ENCODE peak calls at places on chromosome 6, in seven cellular contexts. One of them, this sample, is unnamed.

GRCh38 chr6:138555294-138555988 is 56.1 kb upstream of the NHSL1 start:
- DNase-seq in activated CD8-positive, alpha-beta memory T cell treated with anti-CD3 and anti-CD28 coated beads, Interleukin-2, amount 10 ng/mL, durations not matched to agents 7 days and 5 days: no peak
- DNase-seq in brain pericyte: no peak
- DNase-seq in naive thymus-derived CD8-positive, alpha-beta T cell: no peak
- DNase-seq in A549: no peak
- DNase-seq in H4: no peak
- DNase-seq in HTR-8/SVneo: no peak
- DNase-seq in this sample: no peak

GRCh38 chr6:147930743-147931142 is 411.9 kb upstream of the SASH1 start:
- DNase-seq in H4: no peak
- DNase-seq in activated CD8-positive, alpha-beta memory T cell treated with anti-CD3 and anti-CD28 coated beads, Interleukin-2, amount 10 ng/mL, durations not matched to agents 7 days and 5 days: no peak
- DNase-seq in brain pericyte: no peak
- DNase-seq in HTR-8/SVneo: no peak
- DNase-seq in A549: no peak
- DNase-seq in naive thymus-derived CD8-positive, alpha-beta T cell: no peak
- DNase-seq in this sample: no peak

GRCh38 chr6:683742-684440 is 9.0 kb downstream of the EXOC2 start:
- DNase-seq in naive thymus-derived CD8-positive, alpha-beta T cell: no peak
- DNase-seq in activated CD8-positive, alpha-beta memory T cell treated with anti-CD3 and anti-CD28 coated beads, Interleukin-2, amount 10 ng/mL, durations not matched to agents 7 days and 5 days: no peak
- DNase-seq in brain pericyte: peak; percentile 88
- DNase-seq in HTR-8/SVneo: peak; percentile 91
- DNase-seq in H4: peak; percentile 99
- DNase-seq in A549: no peak
- DNase-seq in this sample: no peak

GRCh38 chr6:117676577-117677218 is 1.4 kb downstream of the NUS1 start:
- DNase-seq in brain pericyte: no peak
- DNase-seq in A549: no peak
- DNase-seq in naive thymus-derived CD8-positive, alpha-beta T cell: no peak
- DNase-seq in HTR-8/SVneo: no peak
- DNase-seq in activated CD8-positive, alpha-beta memory T cell treated with anti-CD3 and anti-CD28 coated beads, Interleukin-2, amount 10 ng/mL, durations not matched to agents 7 days and 5 days: no peak
- DNase-seq in H4: no peak
- DNase-seq in this sample: no peak

GRCh38 chr6:109978174-109979032 is at the start of gene GPR6:
- DNase-seq in H4: no peak
- DNase-seq in HTR-8/SVneo: peak; percentile 56
- DNase-seq in naive thymus-derived CD8-positive, alpha-beta T cell: peak; percentile 14
- DNase-seq in activated CD8-positive, alpha-beta memory T cell treated with anti-CD3 and anti-CD28 coated beads, Interleukin-2, amount 10 ng/mL, durations not matched to agents 7 days and 5 days: peak; percentile 64
- DNase-seq in brain pericyte: no peak
- DNase-seq in A549: peak; percentile 11
- DNase-seq in this sample: no peak

GRCh38 chr6:85498596-85499258 is 48.8 kb downstream of the NT5E start:
- DNase-seq in A549: peak; percentile 24
- DNase-seq in naive thymus-derived CD8-positive, alpha-beta T cell: no peak
- DNase-seq in H4: peak; percentile 54
- DNase-seq in brain pericyte: peak; percentile 6
- DNase-seq in HTR-8/SVneo: no peak
- DNase-seq in activated CD8-positive, alpha-beta memory T cell treated with anti-CD3 and anti-CD28 coated beads, Interleukin-2, amount 10 ng/mL, durations not matched to agents 7 days and 5 days: no peak
- DNase-seq in this sample: no peak

GRCh38 chr6:82416346-82416745 is 52.7 kb downstream of the TPBG start:
- DNase-seq in naive thymus-derived CD8-positive, alpha-beta T cell: no peak
- DNase-seq in H4: no peak
- DNase-seq in activated CD8-positive, alpha-beta memory T cell treated with anti-CD3 and anti-CD28 coated beads, Interleukin-2, amount 10 ng/mL, durations not matched to agents 7 days and 5 days: no peak
- DNase-seq in A549: no peak
- DNase-seq in HTR-8/SVneo: no peak
- DNase-seq in brain pericyte: no peak
- DNase-seq in this sample: no peak

GRCh38 chr6:42889815-42890214 is 10.4 kb downstream of the RPL7L1 start:
- DNase-seq in naive thymus-derived CD8-positive, alpha-beta T cell: no peak
- DNase-seq in H4: peak; percentile 29
- DNase-seq in A549: no peak
- DNase-seq in activated CD8-positive, alpha-beta memory T cell treated with anti-CD3 and anti-CD28 coated beads, Interleukin-2, amount 10 ng/mL, durations not matched to agents 7 days and 5 days: no peak
- DNase-seq in brain pericyte: no peak
- DNase-seq in HTR-8/SVneo: no peak
- DNase-seq in this sample: no peak

GRCh38 chr6:18055098-18055497 is 67.4 kb downstream of the NHLRC1 start:
- DNase-seq in H4: no peak
- DNase-seq in HTR-8/SVneo: no peak
- DNase-seq in brain pericyte: no peak
- DNase-seq in naive thymus-derived CD8-positive, alpha-beta T cell: no peak
- DNase-seq in activated CD8-positive, alpha-beta memory T cell treated with anti-CD3 and anti-CD28 coated beads, Interleukin-2, amount 10 ng/mL, durations not matched to agents 7 days and 5 days: no peak
- DNase-seq in A549: no peak
- DNase-seq in this sample: no peak

GRCh38 chr6:138404666-138405337 is 779 bp downstream of the HEBP2 start:
- DNase-seq in activated CD8-positive, alpha-beta memory T cell treated with anti-CD3 and anti-CD28 coated beads, Interleukin-2, amount 10 ng/mL, durations not matched to agents 7 days and 5 days: peak; percentile 55
- DNase-seq in H4: no peak
- DNase-seq in A549: no peak
- DNase-seq in naive thymus-derived CD8-positive, alpha-beta T cell: peak; percentile 10
- DNase-seq in brain pericyte: no peak
- DNase-seq in HTR-8/SVneo: no peak
- DNase-seq in this sample: no peak

GRCh38 chr6:63923139-63923739 is 287.6 kb downstream of the PHF3 start:
- DNase-seq in A549: peak; percentile 31
- DNase-seq in activated CD8-positive, alpha-beta memory T cell treated with anti-CD3 and anti-CD28 coated beads, Interleukin-2, amount 10 ng/mL, durations not matched to agents 7 days and 5 days: no peak
- DNase-seq in H4: peak; percentile 67
- DNase-seq in naive thymus-derived CD8-positive, alpha-beta T cell: peak; percentile 15
- DNase-seq in HTR-8/SVneo: peak; percentile 45
- DNase-seq in brain pericyte: no peak
- DNase-seq in this sample: no peak

GRCh38 chr6:29631860-29632731 is 887 bp downstream of the GABBR1 start:
- DNase-seq in brain pericyte: no peak
- DNase-seq in activated CD8-positive, alpha-beta memory T cell treated with anti-CD3 and anti-CD28 coated beads, Interleukin-2, amount 10 ng/mL, durations not matched to agents 7 days and 5 days: peak; percentile 62
- DNase-seq in A549: peak; percentile 51
- DNase-seq in H4: peak; percentile 55
- DNase-seq in HTR-8/SVneo: peak; percentile 59
- DNase-seq in naive thymus-derived CD8-positive, alpha-beta T cell: peak; percentile 49
- DNase-seq in this sample: no peak

GRCh38 chr6:89208551-89208950 is 8.6 kb downstream of the GABRR1 start:
- DNase-seq in H4: no peak
- DNase-seq in HTR-8/SVneo: no peak
- DNase-seq in brain pericyte: no peak
- DNase-seq in naive thymus-derived CD8-positive, alpha-beta T cell: no peak
- DNase-seq in activated CD8-positive, alpha-beta memory T cell treated with anti-CD3 and anti-CD28 coated beads, Interleukin-2, amount 10 ng/mL, durations not matched to agents 7 days and 5 days: no peak
- DNase-seq in A549: no peak
- DNase-seq in this sample: no peak

GRCh38 chr6:100155141-100155540 is 161.1 kb upstream of the MCHR2 start:
- DNase-seq in naive thymus-derived CD8-positive, alpha-beta T cell: no peak
- DNase-seq in brain pericyte: no peak
- DNase-seq in A549: no peak
- DNase-seq in activated CD8-positive, alpha-beta memory T cell treated with anti-CD3 and anti-CD28 coated beads, Interleukin-2, amount 10 ng/mL, durations not matched to agents 7 days and 5 days: no peak
- DNase-seq in H4: no peak
- DNase-seq in HTR-8/SVneo: no peak
- DNase-seq in this sample: no peak

GRCh38 chr6:22153384-22154158 is 143.3 kb downstream of the PRL start:
- DNase-seq in brain pericyte: no peak
- DNase-seq in HTR-8/SVneo: no peak
- DNase-seq in H4: no peak
- DNase-seq in naive thymus-derived CD8-positive, alpha-beta T cell: no peak
- DNase-seq in A549: no peak
- DNase-seq in activated CD8-positive, alpha-beta memory T cell treated with anti-CD3 and anti-CD28 coated beads, Interleukin-2, amount 10 ng/mL, durations not matched to agents 7 days and 5 days: no peak
- DNase-seq in this sample: no peak

GRCh38 chr6:133892444-133893323 is 3.8 kb downstream of the TCF21 start:
- DNase-seq in naive thymus-derived CD8-positive, alpha-beta T cell: no peak
- DNase-seq in H4: peak; percentile 19
- DNase-seq in brain pericyte: no peak
- DNase-seq in HTR-8/SVneo: no peak
- DNase-seq in A549: no peak
- DNase-seq in activated CD8-positive, alpha-beta memory T cell treated with anti-CD3 and anti-CD28 coated beads, Interleukin-2, amount 10 ng/mL, durations not matched to agents 7 days and 5 days: no peak
- DNase-seq in this sample: no peak

GRCh38 chr6:165665384-165665672 is 2.3 kb upstream of the PDE10A start:
- DNase-seq in H4: no peak
- DNase-seq in activated CD8-positive, alpha-beta memory T cell treated with anti-CD3 and anti-CD28 coated beads, Interleukin-2, amount 10 ng/mL, durations not matched to agents 7 days and 5 days: no peak
- DNase-seq in naive thymus-derived CD8-positive, alpha-beta T cell: no peak
- DNase-seq in A549: no peak
- DNase-seq in HTR-8/SVneo: no peak
- DNase-seq in brain pericyte: no peak
- DNase-seq in this sample: no peak

This sample was measured in right atrium auricular region.